ENCODE peak calls at places on chromosomes 13 and 19, in seven cellular contexts. M is heart left ventricle, I is adrenal gland, X is upper lobe of left lung, N is IMR-90, W is uterus, A is stomach. B is an unnamed sample.

GRCh38 chr19:294819-295686 is 3.9 kb upstream of the PLPP2 start:
- DNase-seq in M (no peak), I (no peak), X (peak), N (peak), W (peak), A (peak), B (no peak)

GRCh38 chr19:10604460-10604980 is 17.4 kb upstream of the AP1M2 start:
- DNase-seq in M (no peak), I (peak), X (no peak), N (no peak), W (peak), A (peak), B (no peak)

GRCh38 chr13:93248627-93249047 is 22.0 kb downstream of the GPC6 start:
- DNase-seq in M (no peak), I (peak), X (peak), N (peak), W (no peak), A (peak), B (no peak)

GRCh38 chr19:52102163-52102562 is 6.6 kb upstream of the ZNF841 start:
- DNase-seq in M (no peak), I (no peak), X (no peak), N (no peak), W (no peak), A (no peak), B (no peak)

GRCh38 chr19:13069415-13070369 is 33.0 kb downstream of the LYL1 start:
- DNase-seq in M (no peak), I (no peak), X (no peak), N (no peak), W (no peak), A (no peak), B (no peak)

GRCh38 chr19:19021115-19021514 is 12.2 kb downstream of the SUGP2 start:
- DNase-seq in M (no peak), I (no peak), X (no peak), N (peak), W (no peak), A (no peak), B (no peak)

GRCh38 chr19:16527971-16528521 is 14.2 kb downstream of the CHERP start:
- DNase-seq in M (no peak), I (no peak), X (peak), N (no peak), W (no peak), A (peak), B (no peak)

GRCh38 chr13:74200081-74200480 is 65.9 kb upstream of the KLF12 start:
- DNase-seq in M (no peak), I (no peak), X (no peak), N (peak), W (no peak), A (no peak), B (no peak)

GRCh38 chr13:37164635-37165034 is 59.2 kb upstream of the CSNK1A1L start:
- DNase-seq in M (no peak), I (no peak), X (no peak), N (no peak), W (no peak), A (no peak), B (no peak)

GRCh38 chr13:35876601-35877000 is 254.6 kb downstream of the DCLK1 start:
- DNase-seq in M (no peak), I (no peak), X (no peak), N (no peak), W (no peak), A (no peak), B (no peak)

GRCh38 chr13:98507060-98507797 is 69.7 kb downstream of the STK24 start:
- DNase-seq in M (peak), I (peak), X (peak), N (no peak), W (peak), A (peak), B (peak)

GRCh38 chr19:57903298-57904174 is 12.9 kb downstream of the ZNF417 start:
- DNase-seq in M (no peak), I (no peak), X (no peak), N (peak), W (no peak), A (no peak), B (no peak)

GRCh38 chr19:57374179-57374578 is 10.8 kb downstream of the TRAPPC2B start:
- DNase-seq in M (no peak), I (no peak), X (peak), N (no peak), W (no peak), A (no peak), B (no peak)

GRCh38 chr13:49400755-49401659 is 42.9 kb downstream of the CAB39L start:
- DNase-seq in M (no peak), I (peak), X (no peak), N (peak), W (peak), A (peak), B (peak)

GRCh38 chr19:36128392-36128736 is 11.5 kb upstream of the CAPNS1 start:
- DNase-seq in M (no peak), I (no peak), X (no peak), N (no peak), W (no peak), A (no peak), B (no peak)

GRCh38 chr13:49457221-49457620 is 13.1 kb downstream of the SETDB2 start:
- DNase-seq in M (no peak), I (peak), X (no peak), N (peak), W (no peak), A (no peak), B (no peak)

GRCh38 chr19:40831502-40832430 is 18.5 kb downstream of the CYP2A6 start:
- DNase-seq in M (no peak), I (peak), X (no peak), N (peak), W (peak), A (no peak), B (no peak)

GRCh38 chr13:26957163-26957562 is 196.6 kb upstream of the GPR12 start:
- DNase-seq in M (no peak), I (no peak), X (no peak), N (no peak), W (no peak), A (no peak), B (no peak)

GRCh38 chr19:8900421-8900820 is 68.2 kb downstream of the MBD3L1 start:
- DNase-seq in M (no peak), I (no peak), X (no peak), N (no peak), W (no peak), A (no peak), B (no peak)

GRCh38 chr13:77516342-77516789 is 19.1 kb upstream of the SCEL start:
- DNase-seq in M (no peak), I (no peak), X (no peak), N (peak), W (no peak), A (no peak), B (no peak)

GRCh38 chr13:44576396-44577235 is 486 bp upstream of the TSC22D1 start:
- DNase-seq in M (peak), I (no peak), X (peak), N (no peak), W (peak), A (peak), B (no peak)

DNA sequence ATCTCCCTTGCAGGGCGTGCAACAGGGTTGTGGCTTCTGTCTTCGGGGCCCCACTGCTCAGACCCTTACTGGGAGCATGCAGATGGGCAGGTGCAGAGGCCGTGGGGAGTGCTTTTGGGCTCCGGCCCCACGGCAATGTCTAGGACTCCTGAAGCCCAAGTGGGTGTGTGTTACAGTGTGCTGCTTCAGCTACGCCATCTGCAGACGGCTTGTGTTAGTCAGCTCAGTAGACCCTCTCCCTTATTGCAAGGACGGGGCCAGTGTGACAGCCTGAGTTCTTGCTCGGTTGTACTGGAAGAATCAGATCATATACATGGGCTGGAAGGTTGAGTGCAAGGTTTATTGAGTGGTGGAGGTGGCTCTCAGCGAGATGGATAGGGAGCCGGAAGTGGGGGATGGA is 39.3 kb downstream of the DNAJC3 start:
- DNase-seq in M (no peak), I (no peak), X (peak), N (no peak), W (no peak), A (no peak), B (no peak)
- TF ChIP-seq CTCF in M (no peak), I (no peak), X (no peak), N (no peak), W (no peak), A (no peak), B (no peak)

DNA sequence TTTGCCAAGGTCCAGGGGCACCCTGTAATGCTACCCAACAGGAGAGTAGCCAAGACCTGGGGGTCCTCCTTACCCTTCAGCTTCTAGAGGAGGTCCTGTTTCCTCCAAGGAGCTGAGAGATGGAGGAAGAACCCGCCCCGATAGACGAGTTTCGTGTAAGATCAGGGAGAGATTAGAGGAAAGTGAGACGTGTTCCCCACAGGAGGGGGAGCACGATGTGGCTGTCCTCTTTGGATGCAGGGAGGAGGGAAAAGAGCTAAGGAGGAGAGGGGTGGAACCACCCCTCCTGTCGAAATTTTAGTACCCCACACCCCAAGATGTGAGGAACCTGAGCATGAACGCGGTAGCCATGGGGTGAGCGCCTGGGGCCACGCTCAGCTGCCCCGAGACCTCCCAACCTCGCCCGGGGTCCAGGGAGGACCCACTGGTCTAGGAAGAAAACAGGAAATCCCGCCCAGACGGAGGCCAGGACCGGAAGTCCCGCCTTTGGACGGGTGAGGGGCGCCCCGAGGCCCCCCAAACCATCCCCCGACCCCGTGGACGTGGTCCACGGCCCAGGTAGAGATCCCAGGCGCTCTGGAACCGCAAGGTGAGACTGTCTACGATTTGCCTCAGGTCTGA is 1.2 kb downstream of the AKT1S1 start:
- DNase-seq in M (peak), I (peak), X (peak), N (peak), W (peak), A (no peak), B (peak)
- TF ChIP-seq POLR2A in M (no peak), I (no peak), X (no peak), N (peak), W (no peak), A (no peak), B (no peak)

GRCh38 chr19:37988758-37989635 is 82.0 kb downstream of the SIPA1L3 start:
- DNase-seq in M (no peak), I (no peak), X (no peak), N (no peak), W (no peak), A (no peak), B (no peak)

GRCh38 chr19:37990362-37990761 is 83.4 kb downstream of the SIPA1L3 start:
- DNase-seq in M (no peak), I (no peak), X (no peak), N (no peak), W (no peak), A (no peak), B (no peak)

GRCh38 chr19:37986048-37986750 is 79.2 kb downstream of the SIPA1L3 start:
- DNase-seq in M (no peak), I (no peak), X (no peak), N (no peak), W (no peak), A (no peak), B (no peak)

GRCh38 chr19:37989855-37990254 is 82.8 kb downstream of the SIPA1L3 start:
- DNase-seq in M (no peak), I (no peak), X (no peak), N (no peak), W (no peak), A (no peak), B (no peak)

GRCh38 chr19:37987356-37988332 is 80.6 kb downstream of the SIPA1L3 start:
- DNase-seq in M (no peak), I (no peak), X (no peak), N (no peak), W (no peak), A (no peak), B (no peak)
- TF ChIP-seq CTCF in M (no peak), I (no peak), X (no peak), N (peak), W (no peak), A (no peak), B (no peak)

GRCh38 chr19:2428027-2428690 is 773 bp upstream of the TIMM13 start:
- DNase-seq in M (peak), I (peak), X (peak), N (peak), W (no peak), A (peak), B (peak)
- TF ChIP-seq POLR2A in M (no peak), I (no peak), X (no peak), N (no peak), W (no peak), A (no peak), B (no peak)

GRCh38 chr13:25633108-25633507 is 261.3 kb downstream of the ATP8A2 start:
- DNase-seq in M (no peak), I (no peak), X (no peak), N (no peak), W (no peak), A (no peak), B (no peak)
- TF ChIP-seq CTCF in M (no peak), I (no peak), X (no peak), N (no peak), W (no peak), A (no peak), B (no peak)

GRCh38 chr19:3054972-3055740 is 7.1 kb downstream of the TLE5 start:
- DNase-seq in M (no peak), I (no peak), X (no peak), N (peak), W (no peak), A (no peak), B (no peak)
- TF ChIP-seq POLR2A in M (no peak), I (no peak), X (no peak), N (no peak), W (no peak), A (no peak), B (no peak)

GRCh38 chr13:112928958-112929777 is 39.8 kb upstream of the MCF2L start:
- DNase-seq in M (peak), I (peak), X (peak), N (peak), W (no peak), A (no peak), B (no peak)

GRCh38 chr13:112930192-112930591 is 38.8 kb upstream of the MCF2L start:
- DNase-seq in M (no peak), I (no peak), X (no peak), N (no peak), W (no peak), A (no peak), B (no peak)

GRCh38 chr13:112932971-112933370 is 36.0 kb upstream of the MCF2L start:
- DNase-seq in M (no peak), I (peak), X (peak), N (no peak), W (no peak), A (no peak), B (no peak)

GRCh38 chr13:112929778-112930055 is 39.3 kb upstream of the MCF2L start:
- DNase-seq in M (no peak), I (peak), X (no peak), N (no peak), W (no peak), A (no peak), B (no peak)

DNA sequence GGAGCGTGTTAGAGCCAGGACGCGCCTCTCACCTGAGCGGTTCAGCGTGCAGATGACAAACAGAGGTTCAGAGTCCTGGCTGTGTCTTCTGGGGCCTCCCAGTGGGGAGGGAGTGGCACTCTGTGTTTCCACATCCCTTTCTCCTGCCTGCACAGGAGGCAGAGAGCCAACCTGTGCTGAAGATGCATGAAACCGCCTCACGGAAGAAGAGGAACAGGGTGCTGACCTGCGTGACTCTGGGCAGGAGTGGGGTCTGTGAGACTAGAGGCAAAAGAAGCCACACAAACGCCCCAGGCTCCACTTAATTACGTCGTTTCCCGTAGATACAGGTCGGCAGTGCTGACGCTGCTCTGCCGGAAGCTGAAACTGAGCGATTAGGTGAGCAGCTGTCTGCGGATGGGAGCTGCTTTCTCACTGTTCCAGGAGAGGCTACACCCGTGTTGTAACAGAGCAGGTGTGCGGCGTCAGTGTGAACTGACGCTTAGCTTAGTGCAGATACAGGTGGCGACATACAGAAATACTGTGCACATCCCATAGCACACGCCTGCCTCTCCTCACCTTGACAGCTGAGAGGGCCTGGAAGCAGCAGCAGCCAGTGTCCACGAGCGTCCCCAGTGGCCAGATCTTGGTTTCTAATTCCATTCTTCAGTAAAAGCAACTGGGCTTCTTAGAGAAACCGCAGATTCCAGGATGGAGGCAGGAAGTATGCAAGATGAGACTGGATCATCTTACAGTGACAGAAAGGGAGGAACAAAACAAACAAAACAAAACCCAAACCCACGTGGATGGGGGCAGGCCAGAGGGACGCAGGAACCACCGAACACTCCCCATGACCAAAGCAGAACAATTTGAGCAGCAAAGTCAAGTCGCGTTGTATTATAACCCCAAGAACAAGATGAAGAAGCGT is 37.7 kb upstream of the MCF2L start:
- DNase-seq in M (no peak), I (peak), X (no peak), N (peak), W (no peak), A (no peak), B (peak)
- TF ChIP-seq CTCF in M (peak), I (peak), X (no peak), N (peak), W (no peak), A (peak), B (no peak)